ENCODE peak calls at places on chromosome 10, in four cellular contexts. One of them, this sample, is unnamed.

GRCh38 chr10:48448796-48449195 is 142.3 kb downstream of the MAPK8 start:
- DNase-seq in transverse colon: no peak
- DNase-seq in foreskin fibroblast: peak
- DNase-seq in GM03348: peak
- DNase-seq in this sample: peak

GRCh38 chr10:11586170-11586569 is 25.3 kb downstream of the USP6NL start:
- DNase-seq in GM03348: no peak
- DNase-seq in foreskin fibroblast: peak
- DNase-seq in transverse colon: no peak
- DNase-seq in this sample: no peak

GRCh38 chr10:52098130-52098529 is 216.0 kb upstream of the DKK1 start:
- DNase-seq in foreskin fibroblast: no peak
- DNase-seq in transverse colon: no peak
- DNase-seq in GM03348: no peak
- DNase-seq in this sample: no peak

GRCh38 chr10:129888784-129889616 is 75.1 kb downstream of the EBF3 start:
- DNase-seq in transverse colon: no peak
- DNase-seq in foreskin fibroblast: peak
- DNase-seq in GM03348: peak
- DNase-seq in this sample: no peak

GRCh38 chr10:118003146-118003545 is 43.6 kb downstream of the RAB11FIP2 start:
- DNase-seq in foreskin fibroblast: no peak
- DNase-seq in transverse colon: no peak
- DNase-seq in GM03348: no peak
- DNase-seq in this sample: no peak

GRCh38 chr10:97336942-97337719 is 2.6 kb upstream of the FRAT2 start:
- DNase-seq in foreskin fibroblast: peak
- DNase-seq in transverse colon: peak
- DNase-seq in GM03348: no peak
- DNase-seq in this sample: no peak

GRCh38 chr10:1410469-1411395 is 326.6 kb downstream of the ADARB2 start:
- DNase-seq in foreskin fibroblast: no peak
- DNase-seq in transverse colon: no peak
- DNase-seq in GM03348: no peak
- DNase-seq in this sample: no peak

GRCh38 chr10:22252801-22253577 is 35.2 kb upstream of the EBLN1 start:
- DNase-seq in GM03348: peak
- DNase-seq in foreskin fibroblast: peak
- DNase-seq in transverse colon: peak
- DNase-seq in this sample: no peak

GRCh38 chr10:6532321-6532720 is 47.8 kb downstream of the PRKCQ start:
- DNase-seq in transverse colon: no peak
- DNase-seq in GM03348: no peak
- DNase-seq in foreskin fibroblast: no peak
- DNase-seq in this sample: no peak

GRCh38 chr10:113825791-113826190 is 28.1 kb downstream of the DCLRE1A start:
- DNase-seq in GM03348: no peak
- DNase-seq in foreskin fibroblast: peak
- DNase-seq in transverse colon: no peak
- DNase-seq in this sample: no peak

GRCh38 chr10:58436071-58436470 is 50.9 kb downstream of the TFAM start:
- DNase-seq in transverse colon: no peak
- DNase-seq in foreskin fibroblast: no peak
- DNase-seq in GM03348: no peak
- DNase-seq in this sample: no peak

GRCh38 chr10:124383496-124383895 is 35.2 kb downstream of the OAT start:
- DNase-seq in foreskin fibroblast: no peak
- DNase-seq in GM03348: no peak
- DNase-seq in transverse colon: no peak
- DNase-seq in this sample: no peak

GRCh38 chr10:125209591-125210373 is 49.4 kb upstream of the CTBP2 start:
- DNase-seq in foreskin fibroblast: peak
- DNase-seq in transverse colon: no peak
- DNase-seq in GM03348: peak
- DNase-seq in this sample: no peak

GRCh38 chr10:43160067-43160918 is 22.0 kb downstream of the CSGALNACT2 start:
- DNase-seq in transverse colon: no peak
- DNase-seq in foreskin fibroblast: peak
- DNase-seq in GM03348: peak
- DNase-seq in this sample: peak

GRCh38 chr10:126126023-126126422 is 229.7 kb downstream of the FANK1 start:
- DNase-seq in foreskin fibroblast: no peak
- DNase-seq in GM03348: no peak
- DNase-seq in transverse colon: no peak
- DNase-seq in this sample: no peak